ENCODE peak calls at places on chromosomes 12 and 14, in five cellular contexts. One of them, this sample, is unnamed.

GRCh38 chr14:28944605-28945004 is 178.0 kb downstream of the FOXG1 start:
- DNase-seq in Panc1: no peak
- DNase-seq in uterus: no peak
- DNase-seq in foreskin fibroblast: no peak
- DNase-seq in fibroblast of lung: no peak
- DNase-seq in this sample: no peak

GRCh38 chr14:68734231-68734732 is 58.6 kb downstream of the ZFP36L1 start:
- DNase-seq in fibroblast of lung: no peak
- DNase-seq in uterus: no peak
- DNase-seq in Panc1: no peak
- DNase-seq in foreskin fibroblast: no peak
- DNase-seq in this sample: no peak

GRCh38 chr12:131959641-131960589 is 10.2 kb downstream of the EP400 start:
- DNase-seq in uterus: no peak
- DNase-seq in fibroblast of lung: no peak
- DNase-seq in Panc1: no peak
- DNase-seq in foreskin fibroblast: no peak
- DNase-seq in this sample: no peak

GRCh38 chr14:93729993-93730392 is 58.3 kb downstream of the PRIMA1 start:
- DNase-seq in Panc1: no peak
- DNase-seq in foreskin fibroblast: no peak
- DNase-seq in fibroblast of lung: no peak
- DNase-seq in uterus: no peak
- DNase-seq in this sample: no peak

GRCh38 chr12:52925717-52926595 is 21.1 kb upstream of the KRT8 start:
- DNase-seq in Panc1: no peak
- DNase-seq in fibroblast of lung: no peak
- DNase-seq in uterus: no peak
- DNase-seq in foreskin fibroblast: no peak
- DNase-seq in this sample: no peak

GRCh38 chr14:67932708-67933107 is 113.1 kb downstream of the RAD51B start:
- DNase-seq in fibroblast of lung: no peak
- DNase-seq in foreskin fibroblast: no peak
- DNase-seq in Panc1: no peak
- DNase-seq in uterus: no peak
- DNase-seq in this sample: no peak

GRCh38 chr14:34913619-34914018 is 38.5 kb upstream of the BAZ1A start:
- DNase-seq in fibroblast of lung: no peak
- DNase-seq in Panc1: no peak
- DNase-seq in uterus: no peak
- DNase-seq in foreskin fibroblast: no peak
- DNase-seq in this sample: no peak

GRCh38 chr12:8890313-8891084 is 23.8 kb upstream of the PHC1 start:
- DNase-seq in Panc1: no peak
- DNase-seq in uterus: peak; percentile 35
- DNase-seq in fibroblast of lung: peak; percentile 50
- DNase-seq in foreskin fibroblast: peak; percentile 68
- DNase-seq in this sample: no peak

GRCh38 chr12:4899361-4899760 is 10.3 kb upstream of the KCNA1 start:
- DNase-seq in uterus: no peak
- DNase-seq in fibroblast of lung: no peak
- DNase-seq in foreskin fibroblast: no peak
- DNase-seq in Panc1: no peak
- DNase-seq in this sample: no peak

GRCh38 chr12:103470664-103471063 is 25.1 kb downstream of the C12orf42 start:
- DNase-seq in foreskin fibroblast: no peak
- DNase-seq in Panc1: no peak
- DNase-seq in fibroblast of lung: no peak
- DNase-seq in uterus: no peak
- DNase-seq in this sample: no peak

GRCh38 chr14:54567224-54567633 is 301 bp downstream of the SAMD4A start:
- DNase-seq in uterus: no peak
- DNase-seq in foreskin fibroblast: peak; percentile 48
- DNase-seq in Panc1: no peak
- DNase-seq in fibroblast of lung: no peak
- DNase-seq in this sample: no peak

GRCh38 chr12:108955225-108955835 is 65.5 kb downstream of the SVOP start:
- DNase-seq in uterus: no peak
- DNase-seq in Panc1: no peak
- DNase-seq in foreskin fibroblast: no peak
- DNase-seq in fibroblast of lung: no peak
- DNase-seq in this sample: no peak

GRCh38 chr12:22304341-22304740 is 30.2 kb downstream of the ST8SIA1 start:
- DNase-seq in fibroblast of lung: no peak
- DNase-seq in Panc1: no peak
- DNase-seq in uterus: no peak
- DNase-seq in foreskin fibroblast: no peak
- DNase-seq in this sample: no peak
- TF ChIP-seq CTCF in fibroblast of lung: no peak
- TF ChIP-seq CTCF in Panc1: no peak
- TF ChIP-seq CTCF in uterus: no peak
- TF ChIP-seq CTCF in foreskin fibroblast: no peak
- TF ChIP-seq CTCF in this sample: no peak

DNA sequence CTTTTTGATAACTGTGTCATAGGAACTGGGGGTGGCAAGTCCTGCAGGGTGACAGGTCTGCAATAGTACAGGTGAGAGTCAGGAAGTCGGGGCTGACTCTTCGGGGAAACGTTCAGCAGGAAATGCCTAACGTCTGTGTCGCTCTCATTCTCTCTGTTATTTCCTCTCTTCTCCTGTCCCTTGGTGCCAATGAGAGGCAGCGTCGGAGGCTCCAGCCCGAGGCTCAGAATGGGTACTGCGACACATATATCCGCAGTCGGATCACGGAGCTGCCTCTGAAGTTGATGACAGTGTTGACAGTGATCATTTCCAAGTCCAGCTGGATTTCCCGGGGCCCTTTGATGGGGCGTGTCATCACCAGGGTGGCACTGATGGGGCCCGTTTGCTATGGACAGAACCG is 2.7 kb upstream of the TC2N start:
- DNase-seq in fibroblast of lung: no peak
- DNase-seq in foreskin fibroblast: no peak
- DNase-seq in uterus: no peak
- DNase-seq in Panc1: no peak
- DNase-seq in this sample: no peak
- H3K4me3 ChIP-seq in fibroblast of lung: no peak overlapping the region
- H3K4me3 ChIP-seq in foreskin fibroblast: no peak overlapping the region
- H3K4me3 ChIP-seq in uterus: no peak overlapping the region
- H3K4me3 ChIP-seq in Panc1: no peak overlapping the region
- H3K4me3 ChIP-seq in this sample: no peak overlapping the region

GRCh38 chr12:47032644-47033043 is 46.8 kb upstream of the PCED1B start:
- DNase-seq in fibroblast of lung: peak; percentile 78
- DNase-seq in Panc1: no peak
- DNase-seq in uterus: no peak
- DNase-seq in foreskin fibroblast: peak; percentile 73
- DNase-seq in this sample: no peak
- TF ChIP-seq CTCF in fibroblast of lung: peak; percentile 55
- TF ChIP-seq CTCF in Panc1: peak; percentile 60
- TF ChIP-seq CTCF in uterus: peak; percentile 60
- TF ChIP-seq CTCF in foreskin fibroblast: peak; percentile 32
- TF ChIP-seq CTCF in this sample: peak; percentile 35

GRCh38 chr12:53984901-53985357 is at the start of gene HOXC10:
- DNase-seq in Panc1: peak; percentile 95
- DNase-seq in foreskin fibroblast: peak; percentile 98
- DNase-seq in fibroblast of lung: peak; percentile 77
- DNase-seq in uterus: peak; percentile 95
- DNase-seq in this sample: peak; percentile 83

GRCh38 chr12:53985900-53986685 is 1.1 kb downstream of the HOXC10 start:
- DNase-seq in fibroblast of lung: no peak
- DNase-seq in uterus: no peak
- DNase-seq in Panc1: no peak
- DNase-seq in foreskin fibroblast: peak; percentile 69
- DNase-seq in this sample: no peak

GRCh38 chr12:53987748-53988147 is 2.8 kb downstream of the HOXC10 start:
- DNase-seq in foreskin fibroblast: no peak
- DNase-seq in fibroblast of lung: no peak
- DNase-seq in Panc1: no peak
- DNase-seq in uterus: no peak
- DNase-seq in this sample: no peak

GRCh38 chr12:53985358-53985899 is 483 bp downstream of the HOXC10 start:
- DNase-seq in uterus: no peak
- DNase-seq in Panc1: no peak
- DNase-seq in foreskin fibroblast: peak; percentile 60
- DNase-seq in fibroblast of lung: no peak
- DNase-seq in this sample: no peak

DNA sequence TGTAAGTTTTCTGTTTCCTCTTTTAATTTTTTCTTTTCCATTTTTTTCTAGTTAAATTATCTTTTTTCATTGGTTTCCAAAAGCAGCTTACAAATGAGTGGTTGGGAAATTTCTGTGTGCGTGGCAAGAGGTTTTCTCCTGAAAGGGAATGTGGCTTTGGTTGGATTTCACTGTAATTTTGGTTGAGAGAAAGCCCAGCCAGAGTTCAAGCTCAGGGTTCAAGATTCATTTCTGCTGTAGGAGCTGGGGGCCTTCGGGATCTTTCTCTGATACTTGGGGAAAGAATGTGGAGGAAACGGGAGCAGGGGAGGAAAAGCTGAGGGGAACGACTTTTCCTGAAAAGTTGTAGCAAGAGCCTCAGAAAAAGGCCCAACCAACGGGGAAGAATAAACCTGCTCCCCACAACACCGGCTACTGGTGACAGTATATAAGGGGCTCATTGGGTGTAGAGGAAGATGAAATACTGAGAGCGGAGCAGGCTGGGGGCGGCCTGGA is 1.8 kb downstream of the HOXC10 start:
- DNase-seq in uterus: no peak
- DNase-seq in fibroblast of lung: no peak
- DNase-seq in Panc1: no peak
- DNase-seq in foreskin fibroblast: no peak
- DNase-seq in this sample: no peak
- H3K4me3 ChIP-seq in uterus: no peak overlapping the region
- H3K4me3 ChIP-seq in fibroblast of lung: no peak overlapping the region
- H3K4me3 ChIP-seq in Panc1: peak overlapping the region; percentile 67
- H3K4me3 ChIP-seq in foreskin fibroblast: peak overlapping the region; percentile 86
- H3K4me3 ChIP-seq in this sample: peak overlapping the region; percentile 51

GRCh38 chr12:47361389-47362031 is 281.8 kb upstream of the AMIGO2 start:
- DNase-seq in Panc1: no peak
- DNase-seq in fibroblast of lung: no peak
- DNase-seq in foreskin fibroblast: no peak
- DNase-seq in uterus: peak; percentile 66
- DNase-seq in this sample: no peak
- TF ChIP-seq CTCF in Panc1: no peak
- TF ChIP-seq CTCF in fibroblast of lung: no peak
- TF ChIP-seq CTCF in foreskin fibroblast: no peak
- TF ChIP-seq CTCF in uterus: no peak
- TF ChIP-seq CTCF in this sample: no peak

GRCh38 chr14:99235578-99235977 is 36.4 kb downstream of the BCL11B start:
- DNase-seq in uterus: no peak
- DNase-seq in fibroblast of lung: no peak
- DNase-seq in Panc1: no peak
- DNase-seq in foreskin fibroblast: no peak
- DNase-seq in this sample: no peak

GRCh38 chr14:99234366-99234765 is 37.6 kb downstream of the BCL11B start:
- DNase-seq in uterus: no peak
- DNase-seq in fibroblast of lung: no peak
- DNase-seq in Panc1: no peak
- DNase-seq in foreskin fibroblast: no peak
- DNase-seq in this sample: no peak

GRCh38 chr14:99236386-99237133 is 35.4 kb downstream of the BCL11B start:
- DNase-seq in foreskin fibroblast: no peak
- DNase-seq in Panc1: no peak
- DNase-seq in uterus: no peak
- DNase-seq in fibroblast of lung: no peak
- DNase-seq in this sample: no peak

GRCh38 chr14:99233222-99234035 is 38.6 kb downstream of the BCL11B start:
- DNase-seq in foreskin fibroblast: no peak
- DNase-seq in uterus: no peak
- DNase-seq in fibroblast of lung: no peak
- DNase-seq in Panc1: no peak
- DNase-seq in this sample: no peak

GRCh38 chr14:99234982-99235491 is 37.0 kb downstream of the BCL11B start:
- DNase-seq in Panc1: no peak
- DNase-seq in foreskin fibroblast: no peak
- DNase-seq in fibroblast of lung: no peak
- DNase-seq in uterus: no peak
- DNase-seq in this sample: no peak
- H3K4me3 ChIP-seq in Panc1: no peak overlapping the region
- H3K4me3 ChIP-seq in foreskin fibroblast: no peak overlapping the region
- H3K4me3 ChIP-seq in fibroblast of lung: no peak overlapping the region
- H3K4me3 ChIP-seq in uterus: no peak overlapping the region
- H3K4me3 ChIP-seq in this sample: no peak overlapping the region

GRCh38 chr12:94198872-94199271 is 50.5 kb downstream of the PLXNC1 start:
- DNase-seq in Panc1: no peak
- DNase-seq in foreskin fibroblast: no peak
- DNase-seq in fibroblast of lung: no peak
- DNase-seq in uterus: no peak
- DNase-seq in this sample: no peak
- TF ChIP-seq CTCF in Panc1: peak; percentile 11
- TF ChIP-seq CTCF in foreskin fibroblast: no peak
- TF ChIP-seq CTCF in fibroblast of lung: no peak
- TF ChIP-seq CTCF in uterus: no peak
- TF ChIP-seq CTCF in this sample: no peak

GRCh38 chr14:39168591-39168990 is 1.5 kb downstream of the TRAPPC6B start:
- DNase-seq in uterus: no peak
- DNase-seq in Panc1: no peak
- DNase-seq in foreskin fibroblast: no peak
- DNase-seq in fibroblast of lung: no peak
- DNase-seq in this sample: no peak
- H3K4me3 ChIP-seq in uterus: no peak overlapping the region
- H3K4me3 ChIP-seq in Panc1: peak overlapping the region; percentile 92
- H3K4me3 ChIP-seq in foreskin fibroblast: peak overlapping the region; percentile 90
- H3K4me3 ChIP-seq in fibroblast of lung: peak overlapping the region; percentile 99
- H3K4me3 ChIP-seq in this sample: peak overlapping the region; percentile 84

DNA sequence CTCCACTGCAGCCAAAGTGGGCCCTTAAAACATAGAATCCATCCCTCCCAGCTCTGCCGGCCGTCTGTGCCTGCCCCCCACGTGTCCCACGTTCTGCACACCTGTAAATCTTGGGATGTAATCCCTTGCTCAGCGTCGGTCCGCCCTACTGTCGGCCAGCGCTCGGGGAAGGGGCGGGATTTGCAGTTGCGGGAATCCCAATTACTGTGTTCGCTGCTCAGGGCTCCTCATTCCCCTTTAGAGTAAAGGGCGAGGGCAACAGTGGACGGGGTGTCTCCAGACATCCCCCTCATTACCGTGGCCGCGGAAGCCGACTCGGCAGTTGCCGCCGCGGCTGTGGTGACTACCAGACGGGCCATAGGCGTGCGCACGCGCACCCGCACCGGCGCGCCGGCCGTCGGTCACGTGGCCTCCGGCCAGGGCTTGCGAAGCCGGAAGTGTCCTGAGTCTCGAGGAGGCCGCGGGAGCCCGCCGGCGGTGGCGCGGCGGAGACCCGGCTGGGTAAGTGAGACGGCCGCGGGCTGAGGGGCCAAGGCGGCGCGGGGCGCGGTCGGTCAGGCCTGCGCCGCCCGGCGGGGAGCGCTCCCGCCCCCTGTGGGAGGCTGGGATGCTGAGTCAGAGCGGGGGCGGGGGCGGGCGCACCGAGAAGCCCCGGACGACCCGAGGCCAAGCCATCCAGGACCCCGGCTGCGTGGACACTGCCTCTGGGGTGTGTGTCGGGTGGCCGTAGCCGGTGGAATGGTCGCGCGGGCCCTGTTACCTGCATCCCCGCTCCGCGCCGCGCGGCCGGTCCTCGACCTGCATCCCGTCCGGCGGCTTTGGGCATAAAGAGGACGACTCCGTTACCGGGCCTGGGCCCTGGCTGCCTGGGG is at the start of gene TBK1:
- DNase-seq in foreskin fibroblast: peak; percentile 95
- DNase-seq in Panc1: no peak
- DNase-seq in uterus: peak; percentile 91
- DNase-seq in fibroblast of lung: peak; percentile 86
- DNase-seq in this sample: no peak
- TF ChIP-seq CTCF in foreskin fibroblast: no peak
- TF ChIP-seq CTCF in Panc1: no peak
- TF ChIP-seq CTCF in uterus: peak; percentile 20
- TF ChIP-seq CTCF in fibroblast of lung: no peak
- TF ChIP-seq CTCF in this sample: no peak

This sample was measured in HFF-Myc.